ENCODE peak calls at places on chromosomes 5 and 9, in nine cellular contexts. R is transverse colon, O is HCT116, H is prostate gland, E is A549, G is heart left ventricle, F is body of pancreas, J is upper lobe of left lung, B is ovary. C is an unnamed sample.

GRCh38 chr9:22954550-22954949 is 507.9 kb downstream of the DMRTA1 start:
- DNase-seq in R (no peak), O (no peak), H (no peak), E (no peak), G (no peak), F (no peak), J (no peak), B (no peak), C (no peak)

GRCh38 chr5:177334155-177334551 is 17.3 kb downstream of the LMAN2 start:
- DNase-seq in R (no peak), O (no peak), H (no peak), E (no peak), G (no peak), F (no peak), J (no peak), B (no peak), C (no peak)

GRCh38 chr9:81002242-81002641 is 687.1 kb downstream of the TLE1 start:
- DNase-seq in R (no peak), O (peak), H (no peak), E (no peak), G (no peak), F (no peak), J (no peak), B (no peak), C (no peak)

GRCh38 chr5:60724126-60724525 is 24.2 kb upstream of the DEPDC1B start:
- DNase-seq in R (no peak), O (no peak), H (no peak), E (no peak), G (no peak), F (no peak), J (no peak), B (no peak), C (no peak)

GRCh38 chr5:179241175-179241574 is 104.1 kb downstream of the ADAMTS2 start:
- DNase-seq in R (peak), O (no peak), H (no peak), E (no peak), G (peak), F (peak), J (no peak), B (no peak), C (peak)

GRCh38 chr5:78367318-78367991 is 7.0 kb downstream of the SCAMP1 start:
- DNase-seq in R (no peak), O (no peak), H (no peak), E (peak), G (no peak), F (no peak), J (no peak), B (no peak), C (no peak)

GRCh38 chr9:108125541-108125940 is 636.0 kb upstream of the KLF4 start:
- DNase-seq in R (no peak), O (no peak), H (no peak), E (no peak), G (no peak), F (no peak), J (no peak), B (no peak), C (no peak)

GRCh38 chr5:168314735-168315411 is 23.4 kb downstream of the WWC1 start:
- DNase-seq in R (peak), O (peak), H (peak), E (peak), G (no peak), F (peak), J (no peak), B (no peak), C (no peak)

GRCh38 chr5:132662925-132663770 is 5.2 kb downstream of the IL13 start:
- DNase-seq in R (no peak), O (no peak), H (no peak), E (peak), G (no peak), F (no peak), J (no peak), B (no peak), C (no peak)

GRCh38 chr9:2050236-2050635 is 35.1 kb downstream of the SMARCA2 start:
- DNase-seq in R (no peak), O (no peak), H (no peak), E (no peak), G (no peak), F (no peak), J (no peak), B (no peak), C (no peak)

GRCh38 chr5:83428890-83429289 is 42.7 kb upstream of the VCAN start:
- DNase-seq in R (no peak), O (no peak), H (no peak), E (no peak), G (no peak), F (no peak), J (no peak), B (no peak), C (no peak)

GRCh38 chr5:73450672-73451217 is 2.2 kb upstream of the FOXD1 start:
- DNase-seq in R (no peak), O (no peak), H (no peak), E (peak), G (no peak), F (no peak), J (no peak), B (no peak), C (no peak)

GRCh38 chr5:68548959-68549676 is 333.6 kb downstream of the PIK3R1 start:
- DNase-seq in R (no peak), O (no peak), H (no peak), E (peak), G (no peak), F (no peak), J (no peak), B (no peak), C (no peak)

GRCh38 chr5:9955586-9955985 is 294.1 kb downstream of the ATPSCKMT start:
- DNase-seq in R (no peak), O (no peak), H (no peak), E (no peak), G (no peak), F (no peak), J (no peak), B (no peak), C (no peak)

GRCh38 chr9:36102742-36103495 is 33.6 kb upstream of the GLIPR2 start:
- DNase-seq in R (peak), O (peak), H (peak), E (peak), G (peak), F (peak), J (no peak), B (peak), C (peak)

GRCh38 chr9:17453751-17454150 is 125.1 kb upstream of the SH3GL2 start:
- DNase-seq in R (no peak), O (no peak), H (no peak), E (no peak), G (no peak), F (no peak), J (no peak), B (no peak), C (no peak)

GRCh38 chr9:74358944-74359343 is 138.2 kb upstream of the RORB start:
- DNase-seq in R (no peak), O (no peak), H (no peak), E (no peak), G (no peak), F (no peak), J (no peak), B (no peak), C (no peak)

GRCh38 chr5:143204474-143205246 is 198.8 kb downstream of the NR3C1 start:
- DNase-seq in R (no peak), O (no peak), H (no peak), E (no peak), G (no peak), F (no peak), J (no peak), B (no peak), C (no peak)

GRCh38 chr9:113648048-113648447 is 184.5 kb downstream of the RGS3 start:
- DNase-seq in R (no peak), O (no peak), H (no peak), E (no peak), G (no peak), F (no peak), J (no peak), B (no peak), C (no peak)

GRCh38 chr9:105554042-105554441 is 3.9 kb upstream of the FKTN start:
- DNase-seq in R (no peak), O (no peak), H (no peak), E (peak), G (no peak), F (no peak), J (no peak), B (no peak), C (no peak)

GRCh38 chr5:140677947-140678346 is 4.6 kb upstream of the DND1 start:
- DNase-seq in R (no peak), O (no peak), H (no peak), E (no peak), G (no peak), F (no peak), J (no peak), B (no peak), C (no peak)

DNA sequence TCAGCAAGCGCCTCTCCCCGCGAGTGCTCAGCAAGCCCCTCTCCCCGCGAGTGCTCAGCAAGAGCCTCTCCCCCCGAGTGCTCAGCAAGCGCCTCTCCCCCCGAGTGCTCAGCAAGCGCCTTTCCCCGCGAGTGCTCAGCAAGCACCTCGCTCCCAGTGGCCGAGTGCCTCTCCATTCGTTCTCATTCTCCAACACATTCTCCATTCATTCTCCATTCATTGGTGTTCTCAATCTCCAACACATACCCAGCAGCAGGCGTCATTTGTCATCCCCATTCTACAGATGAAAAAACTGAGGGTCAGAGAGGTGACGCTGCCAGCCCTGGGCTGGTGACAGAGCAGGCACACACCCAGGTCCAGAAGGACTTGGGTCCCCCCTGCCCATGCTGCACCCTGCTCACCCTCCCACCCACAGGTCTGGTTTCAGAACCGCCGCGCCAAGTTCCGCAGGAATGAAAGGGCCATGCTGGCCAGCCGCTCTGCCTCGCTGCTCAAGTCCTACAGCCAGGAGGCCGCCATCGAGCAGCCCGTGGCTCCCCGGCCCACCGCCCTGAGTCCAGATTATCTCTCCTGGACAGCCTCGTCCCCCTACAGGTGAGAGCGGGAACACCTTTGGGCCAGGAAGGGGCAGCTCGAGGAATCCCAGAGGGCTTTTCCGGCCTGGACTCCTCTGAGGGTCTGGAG is 32.5 kb downstream of the PTGES start:
- DNase-seq in R (no peak), O (no peak), H (no peak), E (peak), G (no peak), F (no peak), J (peak), B (no peak), C (no peak)
- TF ChIP-seq CTCF in R (no peak), O (peak), H (no peak), E (no peak), G (no peak), F (no peak), J (no peak), B (no peak), C (no peak)

GRCh38 chr5:139663207-139663606 is 15.1 kb downstream of the CXXC5 start:
- DNase-seq in R (no peak), O (no peak), H (no peak), E (no peak), G (no peak), F (no peak), J (no peak), B (no peak), C (no peak)

GRCh38 chr5:139659673-139660072 is 11.5 kb downstream of the CXXC5 start:
- DNase-seq in R (no peak), O (no peak), H (no peak), E (no peak), G (no peak), F (no peak), J (no peak), B (no peak), C (no peak)

GRCh38 chr5:139660105-139660915 is 12.2 kb downstream of the CXXC5 start:
- DNase-seq in R (peak), O (no peak), H (peak), E (peak), G (peak), F (peak), J (no peak), B (no peak), C (no peak)

GRCh38 chr5:139662617-139663016 is 14.5 kb downstream of the CXXC5 start:
- DNase-seq in R (no peak), O (no peak), H (no peak), E (no peak), G (no peak), F (peak), J (no peak), B (no peak), C (no peak)

GRCh38 chr5:139660916-139661814 is 13.0 kb downstream of the CXXC5 start:
- DNase-seq in R (peak), O (peak), H (peak), E (peak), G (peak), F (peak), J (peak), B (peak), C (peak)
- TF ChIP-seq POLR2A in R (no peak), O (no peak), H (no peak), E (no peak), G (no peak), F (peak), J (no peak), B (no peak), C (no peak)

DNA sequence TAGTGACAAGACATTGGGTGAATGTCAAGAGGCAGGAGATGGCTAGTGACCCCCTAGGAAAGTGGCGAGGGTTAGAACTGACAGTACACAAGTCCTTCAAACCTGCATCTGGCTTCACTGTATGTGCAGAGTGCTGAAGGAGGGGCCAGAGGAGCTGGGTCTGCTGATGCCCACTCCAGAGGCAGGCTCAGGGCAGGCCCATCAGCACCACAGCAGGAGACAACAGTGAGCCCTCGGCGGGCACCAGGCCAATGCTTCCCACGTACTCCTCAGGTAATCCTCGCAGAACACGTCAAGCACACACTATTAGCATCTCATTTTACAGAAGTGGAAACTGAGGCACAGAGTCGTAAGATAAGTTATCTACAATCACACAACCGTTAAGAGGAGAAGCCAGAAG is 76.1 kb upstream of the SH3PXD2B start:
- DNase-seq in R (no peak), O (no peak), H (no peak), E (no peak), G (no peak), F (no peak), J (peak), B (no peak), C (peak)
- TF ChIP-seq CTCF in R (no peak), O (no peak), H (no peak), E (no peak), G (no peak), F (no peak), J (no peak), B (no peak), C (no peak)

GRCh38 chr9:121269030-121269887 is 1.3 kb downstream of the GSN start:
- DNase-seq in R (peak), O (no peak), H (peak), E (no peak), G (no peak), F (peak), J (no peak), B (no peak), C (no peak)

GRCh38 chr9:121266356-121266755 is 1.6 kb upstream of the GSN start:
- DNase-seq in R (no peak), O (no peak), H (no peak), E (no peak), G (no peak), F (no peak), J (no peak), B (no peak), C (no peak)

GRCh38 chr9:121268598-121269029 is 652 bp downstream of the GSN start:
- DNase-seq in R (no peak), O (no peak), H (no peak), E (no peak), G (no peak), F (no peak), J (no peak), B (no peak), C (no peak)

GRCh38 chr9:121266906-121267650 is 884 bp upstream of the GSN start:
- DNase-seq in R (no peak), O (no peak), H (no peak), E (no peak), G (no peak), F (no peak), J (no peak), B (no peak), C (no peak)

GRCh38 chr9:121267689-121268597 is at the start of gene GSN:
- DNase-seq in R (peak), O (no peak), H (peak), E (peak), G (peak), F (peak), J (peak), B (peak), C (peak)
- TF ChIP-seq POLR2A in R (peak), O (no peak), H (peak), E (peak), G (peak), F (peak), J (no peak), B (peak), C (no peak)

GRCh38 chr5:135149956-135150723 is 116.1 kb upstream of the PITX1 start:
- DNase-seq in R (no peak), O (no peak), H (no peak), E (no peak), G (no peak), F (no peak), J (no peak), B (no peak), C (peak)
- TF ChIP-seq CTCF in R (no peak), O (no peak), H (no peak), E (no peak), G (no peak), F (no peak), J (no peak), B (no peak), C (no peak)

DNA sequence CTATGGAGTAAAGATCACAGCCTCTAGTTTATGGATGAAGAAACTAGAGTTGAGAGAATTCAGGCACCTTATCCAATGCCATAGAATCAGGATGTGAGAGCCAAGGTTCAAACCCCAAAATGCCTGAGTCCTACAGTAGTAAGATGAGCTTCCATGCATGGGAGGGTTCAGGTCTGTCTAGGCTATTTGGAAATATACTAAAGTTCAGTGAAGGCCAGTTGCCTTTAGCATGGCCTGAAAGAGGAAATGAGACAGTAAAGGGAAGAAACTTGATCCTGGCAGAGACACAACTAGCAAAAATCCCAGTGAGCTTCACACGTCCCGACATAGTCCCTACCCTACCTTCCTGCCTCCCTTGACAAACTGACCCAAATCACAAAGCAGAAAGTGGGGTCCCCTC is 317.0 kb downstream of the RASEF start:
- DNase-seq in R (no peak), O (no peak), H (no peak), E (no peak), G (no peak), F (no peak), J (no peak), B (no peak), C (no peak)
- TF ChIP-seq POLR2A in R (no peak), O (no peak), H (no peak), E (no peak), G (no peak), F (no peak), J (no peak), B (no peak), C (no peak)

GRCh38 chr5:133867851-133868545 is 100.4 kb downstream of the C5orf15 start:
- DNase-seq in R (no peak), O (no peak), H (no peak), E (no peak), G (no peak), F (no peak), J (no peak), B (no peak), C (no peak)
- TF ChIP-seq CTCF in R (no peak), O (no peak), H (no peak), E (no peak), G (no peak), F (no peak), J (no peak), B (no peak), C (no peak)

DNA sequence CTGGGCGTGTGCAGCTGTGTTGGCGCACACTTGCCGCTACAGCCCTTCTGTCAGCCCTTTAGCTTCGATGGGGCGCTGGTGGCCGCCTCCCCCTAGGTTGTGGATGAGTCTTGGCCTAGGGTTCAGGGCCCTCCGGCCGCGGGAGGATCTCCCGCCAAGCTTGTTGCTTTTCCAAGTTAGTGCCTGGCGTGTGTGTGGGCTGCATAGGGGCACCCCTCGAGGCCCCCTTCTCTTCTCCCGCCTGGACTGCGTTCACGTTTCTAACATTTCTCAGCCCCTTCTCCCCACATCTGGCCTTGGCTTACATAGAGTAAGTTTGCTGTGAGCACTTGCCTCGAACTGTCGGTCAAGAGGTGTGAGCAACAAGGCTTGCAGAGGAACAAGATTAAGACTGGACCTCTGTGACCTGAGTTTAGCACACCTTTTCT is 410 bp upstream of the OXCT1 start:
- DNase-seq in R (no peak), O (no peak), H (no peak), E (no peak), G (no peak), F (no peak), J (no peak), B (no peak), C (no peak)
- TF ChIP-seq POLR2A in R (no peak), O (no peak), H (no peak), E (no peak), G (no peak), F (no peak), J (no peak), B (no peak), C (no peak)

GRCh38 chr5:174583071-174583470 is 141.3 kb upstream of the MSX2 start:
- DNase-seq in R (no peak), O (no peak), H (no peak), E (no peak), G (no peak), F (no peak), J (no peak), B (no peak), C (no peak)

GRCh38 chr5:174576042-174576441 is 148.3 kb upstream of the MSX2 start:
- DNase-seq in R (no peak), O (no peak), H (no peak), E (no peak), G (no peak), F (no peak), J (no peak), B (no peak), C (peak)

GRCh38 chr5:174585472-174585871 is 138.9 kb upstream of the MSX2 start:
- DNase-seq in R (no peak), O (no peak), H (no peak), E (no peak), G (no peak), F (no peak), J (no peak), B (no peak), C (no peak)

GRCh38 chr5:174581483-174581882 is 142.9 kb upstream of the MSX2 start:
- DNase-seq in R (no peak), O (no peak), H (no peak), E (peak), G (no peak), F (no peak), J (no peak), B (no peak), C (no peak)
- TF ChIP-seq CTCF in R (no peak), O (peak), H (peak), E (peak), G (peak), F (peak), J (no peak), B (no peak), C (no peak)

C was measured in suprapubic skin.